ENCODE peak calls at places on chromosomes 1 and 21, in six cellular contexts. F is CD8-positive, alpha-beta T cell; N is endothelial cell; L is cardiac fibroblast; K is MCF 10A; R is OCI-LY7. Z is an unnamed sample.

GRCh38 chr1:172726740-172727139 is 67.8 kb downstream of the FASLG start:
- DNase-seq in K (no peak), N (no peak), R (no peak), L (no peak), F (no peak), Z (no peak)

GRCh38 chr1:155078496-155079209 is at the start of gene EFNA3:
- DNase-seq in L (peak), F (peak), K (peak), N (peak), R (peak), Z (peak)

GRCh38 chr1:236141447-236142357 is 637 bp upstream of the GPR137B start:
- DNase-seq in L (peak), F (peak), R (peak), K (peak), N (peak), Z (no peak)

GRCh38 chr1:20372676-20373075 is 82.0 kb downstream of the VWA5B1 start:
- DNase-seq in L (no peak), K (no peak), F (no peak), R (no peak), N (no peak), Z (no peak)

GRCh38 chr1:38029725-38030511 is 16.7 kb downstream of the POU3F1 start:
- DNase-seq in R (peak), N (no peak), L (peak), K (peak), F (peak), Z (no peak)

GRCh38 chr1:212949771-212950170 is 570 bp upstream of the VASH2 start:
- DNase-seq in F (no peak), K (no peak), R (no peak), N (no peak), L (no peak), Z (no peak)

GRCh38 chr1:110494036-110494435 is 24.9 kb downstream of the KCNA10 start:
- DNase-seq in L (no peak), R (no peak), K (no peak), F (no peak), N (no peak), Z (no peak)

GRCh38 chr1:19606817-19607706 is 37.0 kb upstream of the NBL1 start:
- DNase-seq in F (peak), L (no peak), R (no peak), K (no peak), N (no peak), Z (no peak)

GRCh38 chr1:20279507-20279906 is 11.2 kb upstream of the VWA5B1 start:
- DNase-seq in R (peak), N (no peak), K (no peak), F (no peak), L (no peak), Z (no peak)

GRCh38 chr1:191174298-191174697 is 696.6 kb upstream of the BRINP3 start:
- DNase-seq in N (no peak), F (no peak), L (peak), R (peak), K (peak), Z (no peak)

GRCh38 chr1:19644761-19645543 is 841 bp downstream of the NBL1 start:
- DNase-seq in N (peak), K (peak), L (peak), R (no peak), F (peak), Z (no peak)

GRCh38 chr1:205703072-205703471 is 22.8 kb upstream of the SLC45A3 start:
- DNase-seq in L (no peak), N (no peak), F (no peak), K (no peak), R (no peak), Z (no peak)

GRCh38 chr1:17319561-17320350 is 11.8 kb downstream of the PADI4 start:
- DNase-seq in L (no peak), R (no peak), N (no peak), K (no peak), F (no peak), Z (no peak)

GRCh38 chr1:110053557-110054428 is 16.7 kb downstream of the ALX3 start:
- DNase-seq in L (peak), F (peak), N (peak), K (peak), R (peak), Z (peak)

GRCh38 chr1:33065301-33065700 is 15.7 kb upstream of the AZIN2 start:
- DNase-seq in N (no peak), L (no peak), K (no peak), F (no peak), R (no peak), Z (no peak)

GRCh38 chr1:119784127-119784781 is 15.5 kb upstream of the HMGCS2 start:
- DNase-seq in N (no peak), F (no peak), K (peak), L (peak), R (no peak), Z (peak)

GRCh38 chr1:61184035-61184713 is 101.8 kb downstream of the NFIA start:
- DNase-seq in F (no peak), K (peak), R (no peak), L (peak), N (no peak), Z (peak)

GRCh38 chr1:209802117-209802779 is 3.7 kb downstream of the IRF6 start:
- DNase-seq in F (no peak), K (peak), L (peak), R (no peak), N (no peak), Z (no peak)

GRCh38 chr1:181136738-181137122 is 48.2 kb downstream of the IER5 start:
- DNase-seq in K (no peak), N (no peak), F (no peak), L (no peak), R (no peak), Z (no peak)

GRCh38 chr1:164683235-164683634 is 124.3 kb downstream of the PBX1 start:
- DNase-seq in L (no peak), N (no peak), K (no peak), R (no peak), F (no peak), Z (no peak)

GRCh38 chr1:213389061-213389581 is 338.1 kb downstream of the RPS6KC1 start:
- DNase-seq in L (no peak), F (no peak), R (no peak), N (no peak), K (no peak), Z (no peak)

GRCh38 chr1:167467126-167467725 is 51.1 kb downstream of the CD247 start:
- DNase-seq in K (no peak), F (no peak), L (no peak), N (no peak), R (no peak), Z (no peak)

GRCh38 chr1:174872615-174873058 is 127.1 kb upstream of the CACYBP start:
- DNase-seq in N (no peak), F (no peak), K (no peak), L (no peak), R (peak), Z (no peak)

GRCh38 chr1:30382496-30382895 is 340.9 kb downstream of the MATN1 start:
- DNase-seq in K (no peak), N (no peak), F (no peak), R (no peak), L (no peak), Z (no peak)

GRCh38 chr1:32703479-32704291 is 1.1 kb upstream of the SYNC start:
- DNase-seq in F (no peak), L (peak), R (no peak), K (peak), N (no peak), Z (no peak)

GRCh38 chr1:116388122-116388521 is 15.1 kb downstream of the ATP1A1 start:
- DNase-seq in F (no peak), N (no peak), K (no peak), L (no peak), R (no peak), Z (no peak)

DNA sequence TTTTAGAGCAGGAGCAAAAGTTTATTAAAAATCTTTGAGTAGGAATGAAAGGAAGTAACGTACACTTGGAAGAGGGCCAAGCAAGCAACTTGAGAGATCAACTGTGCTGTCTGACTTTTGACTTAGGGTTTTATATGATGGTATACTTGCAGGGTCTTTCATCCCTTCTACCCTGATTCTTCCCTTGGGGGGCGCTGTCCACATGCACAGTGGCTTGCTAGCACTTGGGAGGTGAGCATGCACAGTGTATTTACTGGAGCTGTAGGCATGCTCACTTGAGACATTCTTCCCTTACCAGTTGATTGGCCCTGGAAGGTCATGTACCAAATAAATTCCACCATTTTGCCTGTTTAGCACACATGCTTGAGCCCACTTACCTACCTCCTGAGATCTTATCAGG is 1001.3 kb upstream of the ADGRL2 start:
- DNase-seq in L (peak), R (no peak), K (peak), N (no peak), F (no peak), Z (no peak)
- TF ChIP-seq CTCF in L (no peak), R (no peak), K (no peak), N (no peak), F (no peak), Z (no peak)

GRCh38 chr1:194295690-194296089 is 1109.3 kb upstream of the B3GALT2 start:
- DNase-seq in R (peak), K (peak), F (peak), L (peak), N (peak), Z (no peak)
- TF ChIP-seq CTCF in R (peak), K (peak), F (peak), L (peak), N (peak), Z (no peak)

GRCh38 chr1:10788592-10789006 is 7.8 kb downstream of the CASZ1 start:
- DNase-seq in L (no peak), R (no peak), K (no peak), F (no peak), N (peak), Z (no peak)
- TF ChIP-seq CTCF in L (peak), R (no peak), K (no peak), F (no peak), N (no peak), Z (no peak)

GRCh38 chr21:44338971-44339910 is at the start of gene CFAP410:
- DNase-seq in N (peak), K (peak), L (peak), R (peak), F (peak), Z (peak)

GRCh38 chr21:44337428-44337827 is 1.8 kb downstream of the CFAP410 start:
- DNase-seq in N (no peak), L (no peak), R (no peak), F (no peak), K (no peak), Z (no peak)

GRCh38 chr21:44334637-44335030 is 4.6 kb downstream of the CFAP410 start:
- DNase-seq in L (no peak), N (no peak), K (no peak), F (no peak), R (no peak), Z (no peak)

GRCh38 chr21:44335266-44336059 is 3.7 kb downstream of the CFAP410 start:
- DNase-seq in N (no peak), K (no peak), F (no peak), L (no peak), R (no peak), Z (no peak)

DNA sequence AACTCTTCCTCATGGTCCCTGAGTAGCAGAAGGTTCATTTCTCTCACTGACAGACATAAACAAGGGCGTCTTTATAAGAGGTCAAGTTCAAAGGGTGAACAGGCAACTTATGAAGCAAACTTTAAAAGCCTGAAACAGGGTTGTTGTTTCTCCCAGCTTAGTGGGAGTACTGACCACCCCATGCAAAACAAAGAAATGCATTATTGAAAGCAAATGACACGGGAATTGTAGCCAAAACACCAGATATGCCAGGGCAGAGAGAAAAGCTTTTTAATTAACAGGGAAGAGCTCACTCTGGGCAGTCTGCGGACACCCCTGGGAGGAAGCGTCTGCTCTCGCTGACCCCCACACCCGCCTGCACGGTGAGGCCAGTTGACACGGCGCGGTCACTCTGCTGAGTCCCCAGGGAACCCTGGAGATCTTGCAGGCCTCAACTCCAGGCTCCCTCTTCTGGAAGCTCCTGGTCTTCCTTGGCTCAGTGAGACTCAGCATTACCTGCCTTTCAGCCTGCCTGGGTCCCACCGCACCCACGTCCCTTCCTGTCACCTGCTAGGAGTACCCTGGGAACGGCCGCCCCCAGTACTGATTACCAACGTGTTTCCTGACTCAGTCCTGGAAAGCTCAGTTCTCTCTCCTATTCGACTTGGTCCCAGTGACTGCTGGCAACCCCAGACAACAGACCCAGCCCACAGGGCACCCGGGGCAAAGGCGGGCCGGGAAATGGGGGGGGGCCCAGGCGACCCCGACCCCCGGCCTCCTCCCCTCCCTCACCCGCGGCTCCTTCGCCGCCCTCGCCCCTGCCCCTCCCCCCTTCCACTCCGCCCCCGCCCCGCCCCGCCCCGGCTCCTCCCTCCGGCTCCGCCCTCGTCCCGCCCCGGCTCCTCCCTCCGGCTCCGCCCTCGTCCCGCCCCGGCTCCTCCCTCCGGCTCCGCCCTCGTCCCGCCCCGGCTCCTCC is 972 bp downstream of the CFAP410 start:
- DNase-seq in F (peak), L (peak), N (peak), K (peak), R (peak), Z (no peak)
- TF ChIP-seq CTCF in F (no peak), L (peak), N (no peak), K (no peak), R (peak), Z (no peak)

DNA sequence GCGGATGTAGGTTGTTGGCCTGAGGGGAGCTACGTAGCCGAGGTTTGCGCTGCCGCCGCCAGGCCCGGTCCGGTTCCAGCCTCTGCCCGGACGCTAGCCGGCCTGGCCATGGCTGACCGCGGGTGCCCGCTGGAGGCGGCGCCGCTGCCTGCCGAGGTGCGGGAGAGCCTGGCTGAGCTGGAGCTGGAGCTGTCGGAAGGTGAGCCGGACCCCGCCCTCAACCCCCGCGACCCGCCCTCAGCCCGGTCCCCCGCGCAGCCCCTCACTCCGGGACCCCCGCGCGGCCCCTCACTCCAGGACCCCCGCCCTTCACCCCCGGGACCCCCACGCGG is 299 bp downstream of the DIP2A start:
- DNase-seq in N (no peak), L (no peak), K (no peak), R (no peak), F (no peak), Z (no peak)
- TF ChIP-seq CTCF in N (no peak), L (no peak), K (no peak), R (no peak), F (no peak), Z (no peak)

GRCh38 chr1:71343686-71344416 is 263.0 kb upstream of the ZRANB2 start:
- DNase-seq in K (no peak), F (no peak), R (peak), L (no peak), N (no peak), Z (no peak)
- TF ChIP-seq CTCF in K (no peak), F (no peak), R (peak), L (peak), N (no peak), Z (no peak)

DNA sequence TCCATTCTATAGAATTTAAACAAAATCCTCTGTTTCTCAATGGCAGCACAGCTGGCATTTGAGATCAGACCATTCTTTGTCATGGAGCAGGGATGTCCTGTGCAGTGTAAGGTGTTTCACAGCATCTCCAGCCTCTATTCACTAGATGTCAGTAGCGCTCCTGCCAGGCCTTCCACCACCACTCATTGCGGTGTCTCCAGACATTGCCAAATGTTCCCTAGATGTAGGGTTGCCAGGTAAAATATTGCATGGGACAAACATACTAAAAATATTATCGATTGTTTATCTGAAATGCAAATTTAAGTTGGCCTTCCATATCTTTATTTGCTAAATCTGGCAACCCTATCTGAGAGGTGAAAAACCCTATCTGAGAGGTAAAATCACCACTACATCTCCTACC is 11.7 kb downstream of the ITLN2 start:
- DNase-seq in K (peak), R (peak), F (no peak), N (no peak), L (peak), Z (no peak)
- TF ChIP-seq CTCF in K (peak), R (peak), F (no peak), N (no peak), L (peak), Z (no peak)

GRCh38 chr1:15526490-15527339 is at the start of gene DNAJC16:
- DNase-seq in K (peak), L (peak), F (peak), N (peak), R (peak), Z (peak)
- TF ChIP-seq CTCF in K (no peak), L (peak), F (no peak), N (no peak), R (no peak), Z (no peak)

GRCh38 chr1:104648269-104648691 is 898.6 kb downstream of the AMY1C start:
- DNase-seq in R (peak), L (peak), F (no peak), N (peak), K (peak), Z (no peak)
- TF ChIP-seq CTCF in R (peak), L (no peak), F (no peak), N (peak), K (peak), Z (no peak)

GRCh38 chr1:3856923-3857790 is at the start of the genes CEP104 and DFFB:
- DNase-seq in N (peak), R (peak), L (peak), K (peak), F (peak), Z (peak)
- TF ChIP-seq CTCF in N (no peak), R (peak), L (no peak), K (no peak), F (no peak), Z (no peak)

Z was measured in omental fat pad.